ENCODE peak calls at places on chromosome 10, in nine cellular contexts. P is psoas muscle; J is ELR; K is body of pancreas; Z is SW480; Q is Panc1; W is activated CD4-positive, alpha-beta T cell treated with anti-CD3 and anti-CD28 coated beads, Interleukin-2, amount 50 U/mL, for 24 hours; D is T-helper 2 cell; A is AG09309. L is an unnamed sample.

GRCh38 chr10:105757302-105757701 is 1116.2 kb downstream of the SORCS3 start:
- DNase-seq in P (no peak), Z (no peak), J (no peak), A (no peak), Q (no peak), D (no peak), W (no peak), K (no peak), L (no peak)

GRCh38 chr10:16835223-16835622 is 18.0 kb upstream of the RSU1 start:
- DNase-seq in D (no peak), J (no peak), Q (no peak), W (no peak), Z (no peak), P (no peak), K (no peak), A (no peak), L (no peak)

GRCh38 chr10:8404721-8405120 is 350.2 kb downstream of the GATA3 start:
- DNase-seq in Q (no peak), A (no peak), J (no peak), K (no peak), P (no peak), D (peak), W (no peak), Z (no peak), L (no peak)

GRCh38 chr10:114215033-114215432 is 24.0 kb upstream of the VWA2 start:
- DNase-seq in A (no peak), P (no peak), Z (no peak), J (no peak), K (no peak), D (no peak), W (no peak), Q (no peak), L (no peak)

GRCh38 chr10:73840403-73841301 is 29.3 kb upstream of the NDST2 start:
- DNase-seq in D (no peak), K (no peak), Q (no peak), J (no peak), A (no peak), Z (no peak), W (no peak), P (no peak), L (no peak)

GRCh38 chr10:99372546-99373271 is 43.6 kb downstream of the CNNM1 start:
- DNase-seq in W (no peak), A (peak), D (no peak), Z (no peak), P (no peak), J (peak), K (no peak), Q (no peak), L (peak)

GRCh38 chr10:79026341-79026761 is 42.4 kb upstream of the ZMIZ1 start:
- DNase-seq in P (peak), K (no peak), Q (no peak), D (no peak), J (no peak), A (no peak), Z (no peak), W (no peak), L (no peak)

GRCh38 chr10:98337484-98337883 is 69.5 kb upstream of the LOXL4 start:
- DNase-seq in P (no peak), W (no peak), Q (no peak), Z (no peak), J (no peak), K (no peak), D (no peak), A (no peak), L (no peak)

GRCh38 chr10:13712799-13713581 is 126.2 kb downstream of the PRPF18 start:
- DNase-seq in Z (peak), K (peak), Q (peak), W (no peak), P (peak), A (peak), J (peak), D (no peak), L (peak)

GRCh38 chr10:35318551-35318950 is 17.8 kb upstream of the CCNY start:
- DNase-seq in Q (no peak), P (no peak), D (no peak), A (no peak), J (no peak), W (no peak), Z (no peak), K (no peak), L (no peak)

GRCh38 chr10:69807696-69808095 is 6.0 kb downstream of the COL13A1 start:
- DNase-seq in Z (no peak), P (no peak), J (peak), A (no peak), D (no peak), K (no peak), W (no peak), Q (no peak), L (no peak)

GRCh38 chr10:76035010-76035727 is 603.7 kb downstream of the LRMDA start:
- DNase-seq in Z (no peak), D (no peak), A (no peak), K (no peak), W (no peak), J (no peak), P (no peak), Q (no peak), L (no peak)

GRCh38 chr10:31087855-31088254 is 56.2 kb upstream of the ZNF438 start:
- DNase-seq in Z (no peak), W (no peak), Q (no peak), K (no peak), D (no peak), A (no peak), P (no peak), J (no peak), L (no peak)

GRCh38 chr10:29317423-29318021 is 28.7 kb downstream of the LYZL1 start:
- DNase-seq in A (no peak), W (no peak), Q (no peak), P (no peak), J (no peak), K (no peak), D (no peak), Z (no peak), L (no peak)

GRCh38 chr10:88159127-88159829 is 295.9 kb downstream of the PTEN start:
- DNase-seq in J (peak), K (no peak), A (no peak), Q (no peak), W (no peak), P (no peak), D (no peak), Z (no peak), L (no peak)

GRCh38 chr10:79056736-79057391 is 11.9 kb upstream of the ZMIZ1 start:
- DNase-seq in J (no peak), W (no peak), D (no peak), Z (no peak), A (no peak), Q (no peak), K (peak), P (peak), L (no peak)

GRCh38 chr10:99337261-99337905 is 8.2 kb downstream of the CNNM1 start:
- DNase-seq in P (no peak), J (peak), K (no peak), Q (no peak), W (no peak), D (no peak), Z (no peak), A (no peak), L (no peak)

GRCh38 chr10:88672041-88672440 is 7.8 kb downstream of the LIPF start:
- DNase-seq in D (no peak), Q (no peak), K (no peak), W (no peak), Z (no peak), P (no peak), A (no peak), J (peak), L (no peak)

L was measured in BJ.